ENCODE peak calls at places on chromosomes 11 and 22, in four cellular contexts. I is pancreas, T is astrocyte, H is body of pancreas. A is an unnamed sample.

GRCh38 chr11:11512090-11512489 is 109.7 kb downstream of the GALNT18 start:
- DNase-seq in T (no peak), H (no peak), I (no peak), A (no peak)

GRCh38 chr11:13784848-13785247 is 116.4 kb downstream of the FAR1 start:
- DNase-seq in I (no peak), H (no peak), T (no peak), A (no peak)

GRCh38 chr11:38680166-38680565 is 2082.1 kb upstream of the RAG2 start:
- DNase-seq in I (no peak), T (no peak), H (no peak), A (no peak)

GRCh38 chr11:23563591-23563990 is 703.3 kb upstream of the CCDC179 start:
- DNase-seq in H (no peak), I (no peak), T (peak), A (no peak)

GRCh38 chr11:130611791-130612251 is 163.4 kb downstream of the ADAMTS15 start:
- DNase-seq in H (no peak), T (peak), I (no peak), A (no peak)

GRCh38 chr22:36194971-36195370 is 6.6 kb downstream of the APOL4 start:
- DNase-seq in I (peak), T (peak), H (peak), A (peak)

GRCh38 chr11:118625036-118625690 is 17.7 kb downstream of the PHLDB1 start:
- DNase-seq in T (no peak), I (no peak), H (no peak), A (no peak)

GRCh38 chr11:105718641-105719040 is 108.8 kb downstream of the GRIA4 start:
- DNase-seq in H (no peak), I (no peak), T (peak), A (no peak)

GRCh38 chr11:126720539-126721235 is 279.9 kb downstream of the KIRREL3 start:
- DNase-seq in H (no peak), I (no peak), T (no peak), A (no peak)

GRCh38 chr11:78586452-78587046 is 11.9 kb upstream of the NARS2 start:
- DNase-seq in T (no peak), H (no peak), I (no peak), A (no peak)
- TF ChIP-seq CTCF in T (peak), H (peak), I (peak), A (peak)

GRCh38 chr11:72222907-72223614 is 1.5 kb upstream of the INPPL1 start:
- DNase-seq in I (peak), T (peak), H (peak), A (peak)
- TF ChIP-seq CTCF in I (no peak), T (no peak), H (peak), A (peak)

GRCh38 chr22:46251266-46251665 is 1.2 kb upstream of the CDPF1 start:
- DNase-seq in H (no peak), I (no peak), T (no peak), A (no peak)

GRCh38 chr22:46250783-46251125 is 661 bp upstream of the CDPF1 start:
- DNase-seq in T (no peak), I (no peak), H (peak), A (no peak)

GRCh38 chr22:46247443-46247975 is 2.6 kb downstream of the CDPF1 start:
- DNase-seq in H (no peak), T (no peak), I (no peak), A (no peak)

GRCh38 chr22:46251816-46252380 is 1.8 kb upstream of the CDPF1 start:
- DNase-seq in T (no peak), I (no peak), H (no peak), A (no peak)

DNA sequence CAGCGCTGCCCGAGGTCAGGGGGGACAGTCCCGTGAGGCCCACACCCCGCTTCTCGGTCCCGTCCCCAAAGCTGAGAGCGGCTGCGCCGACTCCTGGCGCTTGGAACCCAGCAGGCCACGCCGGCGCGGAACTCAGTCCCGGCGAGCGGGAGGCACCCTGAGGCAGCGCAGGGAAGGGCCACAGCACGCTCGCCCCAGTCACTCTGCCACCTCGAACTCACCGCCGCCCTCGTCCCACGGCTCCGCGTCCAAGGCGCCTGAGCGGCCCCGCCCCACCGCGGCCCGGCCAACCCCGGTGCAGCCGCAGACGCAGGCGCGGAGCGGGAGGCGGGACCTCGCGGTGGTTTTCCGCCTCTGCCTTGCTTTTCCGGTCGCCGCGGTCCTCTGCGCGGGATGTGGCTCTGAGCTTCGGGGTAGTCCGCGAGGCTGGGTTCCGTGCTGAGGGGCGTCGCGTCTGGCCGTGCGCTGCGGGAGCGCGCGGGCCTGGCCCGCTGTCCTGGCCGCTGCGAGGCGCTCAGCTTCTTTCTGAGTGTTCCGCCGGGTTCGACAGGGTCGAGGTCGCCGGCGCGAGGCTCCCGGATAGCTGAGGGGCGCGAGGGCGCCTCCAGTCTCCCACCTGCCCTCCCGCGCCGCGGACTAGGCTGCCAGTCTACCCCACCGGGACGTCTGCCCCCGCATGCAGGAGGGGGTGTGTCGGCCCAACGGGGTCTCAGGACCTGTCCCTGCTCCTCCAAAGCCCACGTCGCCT is at the start of gene CDPF1:
- DNase-seq in T (peak), I (peak), H (peak), A (peak)
- TF ChIP-seq CTCF in T (no peak), I (no peak), H (no peak), A (no peak)

GRCh38 chr11:69000831-69001245 is 12.2 kb downstream of the MRGPRF start:
- DNase-seq in T (peak), H (peak), I (peak), A (no peak)
- TF ChIP-seq CTCF in T (peak), H (no peak), I (no peak), A (no peak)

GRCh38 chr22:23386245-23386631 is 193.9 kb downstream of the IGLL1 start:
- DNase-seq in I (no peak), H (no peak), T (no peak), A (no peak)
- TF ChIP-seq CTCF in I (no peak), H (no peak), T (no peak), A (no peak)

DNA sequence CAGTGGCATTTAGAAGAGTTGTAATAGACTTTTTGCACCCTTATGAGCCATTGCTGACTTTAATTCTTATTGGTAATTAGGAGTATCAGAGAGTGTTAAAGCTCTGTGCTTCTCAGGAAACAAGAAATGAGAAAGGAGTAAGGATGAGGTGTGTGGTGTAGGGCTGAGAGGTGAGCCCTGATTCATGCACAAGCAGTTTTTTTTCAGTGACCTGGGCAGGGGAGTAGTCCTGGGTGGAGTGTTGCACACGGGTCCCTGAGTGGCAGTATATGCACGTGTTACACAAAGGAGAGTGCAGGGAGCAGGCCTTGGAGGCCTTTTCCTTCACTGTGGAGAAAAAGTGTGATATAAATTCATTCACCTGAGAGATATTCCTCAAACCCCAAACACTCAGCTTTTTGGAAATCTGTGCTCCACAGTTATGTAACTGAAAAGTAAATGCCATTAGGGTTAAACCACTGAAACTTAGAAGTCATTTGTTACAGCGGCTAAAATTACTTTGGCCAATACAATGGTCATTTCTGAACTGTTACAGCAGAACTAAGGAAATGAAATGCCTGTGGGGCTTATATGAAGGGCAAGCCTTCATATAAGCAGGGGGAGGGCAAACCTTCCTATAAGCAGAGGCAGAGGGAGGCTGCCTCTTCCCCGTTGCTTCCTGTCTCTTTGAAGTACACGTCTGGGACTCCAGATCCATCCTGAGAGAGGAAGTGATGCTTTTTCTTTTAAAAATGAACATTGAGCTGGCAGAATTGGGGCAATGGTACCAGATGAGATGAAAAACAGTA is 62.6 kb upstream of the OLFML1 start:
- DNase-seq in I (no peak), T (no peak), H (no peak), A (no peak)
- TF ChIP-seq CTCF in I (no peak), T (no peak), H (no peak), A (no peak)

GRCh38 chr11:71504526-71504925 is 22.5 kb upstream of the KRTAP5-7 start:
- DNase-seq in I (no peak), H (no peak), T (no peak), A (no peak)

GRCh38 chr11:71505001-71505400 is 22.1 kb upstream of the KRTAP5-7 start:
- DNase-seq in H (no peak), T (no peak), I (no peak), A (no peak)

GRCh38 chr11:71501071-71501985 is 25.7 kb upstream of the KRTAP5-7 start:
- DNase-seq in I (no peak), H (no peak), T (no peak), A (no peak)

GRCh38 chr11:71502026-71502425 is 25.0 kb upstream of the KRTAP5-7 start:
- DNase-seq in I (no peak), H (no peak), T (no peak), A (no peak)

GRCh38 chr11:71502871-71503435 is 24.1 kb upstream of the KRTAP5-7 start:
- DNase-seq in I (no peak), H (no peak), T (no peak), A (no peak)
- TF ChIP-seq CTCF in I (no peak), H (no peak), T (no peak), A (no peak)

DNA sequence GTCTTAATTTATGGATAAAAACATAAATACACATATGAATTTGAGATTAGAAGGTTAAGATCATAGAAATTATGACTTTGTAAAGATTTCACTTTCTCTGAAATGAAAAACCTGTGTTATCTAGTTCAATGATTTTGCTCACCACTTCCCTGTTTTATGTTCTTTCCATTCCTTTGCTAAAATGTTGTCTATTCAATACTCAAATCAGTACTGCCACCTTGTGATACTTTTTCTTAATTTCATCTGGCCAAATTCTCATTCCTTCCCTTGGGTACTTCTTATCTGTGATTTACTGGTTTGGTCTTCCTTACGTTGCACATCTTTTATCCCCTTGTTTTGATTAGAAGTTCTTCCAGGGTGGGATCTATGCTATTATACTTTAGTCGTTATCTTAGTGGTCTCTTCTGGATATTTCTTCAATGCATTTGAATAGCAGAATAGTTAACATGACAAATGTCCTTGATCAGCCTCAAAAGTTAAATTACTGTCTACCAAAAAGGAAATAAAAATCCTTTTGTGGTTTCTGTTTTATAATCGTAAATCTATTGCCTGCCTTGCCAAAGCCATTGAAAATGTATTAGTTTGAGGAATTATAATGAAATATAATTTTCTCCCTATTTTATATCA is 197.0 kb downstream of the PGR start:
- DNase-seq in I (no peak), T (no peak), H (no peak), A (no peak)
- TF ChIP-seq CTCF in I (no peak), T (peak), H (peak), A (no peak)

DNA sequence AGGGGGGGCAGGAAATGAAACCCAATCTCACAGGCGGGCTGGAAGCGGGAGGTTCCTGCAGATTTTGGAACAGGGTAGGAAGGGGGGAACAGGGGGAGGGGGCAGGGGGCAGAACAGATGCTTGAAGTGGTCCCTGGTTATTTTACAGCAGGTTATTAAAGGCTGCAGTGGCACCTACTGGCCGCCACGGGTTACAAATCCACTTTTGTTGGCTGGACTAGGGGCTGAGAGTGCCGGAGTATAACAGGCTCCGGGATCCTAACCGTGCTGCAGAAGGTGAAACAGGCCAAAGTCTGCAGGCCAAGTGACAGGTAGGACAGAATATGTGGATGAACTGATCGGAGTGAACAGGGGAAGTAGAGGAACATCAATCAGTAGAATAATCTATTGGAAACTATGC is 2.5 kb downstream of the ROBO3 start:
- DNase-seq in T (no peak), H (peak), I (no peak), A (no peak)
- TF ChIP-seq CTCF in T (peak), H (peak), I (peak), A (no peak)

A was measured in lung.